ENCODE peak calls at places on chromosome 15, in four cellular contexts. S, G, P and N are unnamed samples. For H3K4me1, the result is how much of the 10 kb centered on the place peaks cover.

GRCh38 chr15:39511915-39512260 is 69.0 kb upstream of the THBS1 start:
- DNase-seq in S (no peak), G (no peak), P (no peak), N (no peak)

GRCh38 chr15:42270551-42270950 is 2.5 kb upstream of the GANC start:
- DNase-seq in S (no peak), G (no peak), P (no peak), N (no peak)

GRCh38 chr15:64807751-64808222 is 17.7 kb downstream of the PIF1 start:
- DNase-seq in S (peak), G (no peak), P (no peak), N (peak)

GRCh38 chr15:48358229-48358641 is 27.0 kb downstream of the DUT start:
- DNase-seq in S (no peak), G (peak), P (no peak), N (peak)

GRCh38 chr15:87269566-87269965 is 987.0 kb downstream of the NTRK3 start:
- DNase-seq in S (no peak), G (no peak), P (no peak), N (no peak)

GRCh38 chr15:48190932-48191573 is 412 bp upstream of the CTXN2 start:
- DNase-seq in S (peak), G (peak), P (peak), N (peak)

GRCh38 chr15:96268421-96269204 is 61.9 kb upstream of the NR2F2 start:
- DNase-seq in S (no peak), G (no peak), P (no peak), N (peak)

GRCh38 chr15:98966036-98966787 is 41.4 kb downstream of the PGPEP1L start:
- DNase-seq in S (no peak), G (no peak), P (no peak), N (no peak)

GRCh38 chr15:57861039-57861638 is 154.6 kb downstream of the POLR2M start:
- DNase-seq in S (no peak), G (peak), P (peak), N (peak)

GRCh38 chr15:63523306-63523990 is 19.1 kb downstream of the USP3 start:
- DNase-seq in S (no peak), G (no peak), P (no peak), N (no peak)
- H3K4me1 ChIP-seq in S (under half), G (half or more), P (under half), N (under half)

DNA sequence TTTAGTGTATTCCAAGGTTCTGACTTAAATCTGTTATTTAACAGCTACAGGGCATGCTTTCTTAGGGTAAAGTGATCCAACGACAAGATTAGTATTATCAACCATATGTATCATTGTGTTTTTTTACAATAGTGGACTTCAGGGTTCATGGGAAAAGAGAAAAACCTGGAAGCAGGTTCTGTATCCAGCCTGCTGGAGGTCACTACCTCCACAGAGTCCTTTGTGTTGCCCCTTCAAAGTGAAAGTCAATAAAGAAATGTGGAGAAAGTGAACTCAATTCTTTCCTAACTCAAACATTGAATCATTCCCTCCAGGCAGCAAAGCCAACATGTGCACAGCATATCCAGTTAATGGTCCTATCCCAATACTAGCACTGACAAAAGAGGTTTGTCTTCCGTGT is 45.4 kb downstream of the FGF7 start:
- DNase-seq in S (no peak), G (no peak), P (peak), N (no peak)
- H2AFZ ChIP-seq in S (no peak), G (no peak), P (no peak), N (peak)

GRCh38 chr15:85543741-85544155 is 163.3 kb downstream of the AKAP13 start:
- DNase-seq in S (peak), G (no peak), P (peak), N (peak)
- TF ChIP-seq CTCF in S (peak), G (no peak), P (no peak), N (peak)

DNA sequence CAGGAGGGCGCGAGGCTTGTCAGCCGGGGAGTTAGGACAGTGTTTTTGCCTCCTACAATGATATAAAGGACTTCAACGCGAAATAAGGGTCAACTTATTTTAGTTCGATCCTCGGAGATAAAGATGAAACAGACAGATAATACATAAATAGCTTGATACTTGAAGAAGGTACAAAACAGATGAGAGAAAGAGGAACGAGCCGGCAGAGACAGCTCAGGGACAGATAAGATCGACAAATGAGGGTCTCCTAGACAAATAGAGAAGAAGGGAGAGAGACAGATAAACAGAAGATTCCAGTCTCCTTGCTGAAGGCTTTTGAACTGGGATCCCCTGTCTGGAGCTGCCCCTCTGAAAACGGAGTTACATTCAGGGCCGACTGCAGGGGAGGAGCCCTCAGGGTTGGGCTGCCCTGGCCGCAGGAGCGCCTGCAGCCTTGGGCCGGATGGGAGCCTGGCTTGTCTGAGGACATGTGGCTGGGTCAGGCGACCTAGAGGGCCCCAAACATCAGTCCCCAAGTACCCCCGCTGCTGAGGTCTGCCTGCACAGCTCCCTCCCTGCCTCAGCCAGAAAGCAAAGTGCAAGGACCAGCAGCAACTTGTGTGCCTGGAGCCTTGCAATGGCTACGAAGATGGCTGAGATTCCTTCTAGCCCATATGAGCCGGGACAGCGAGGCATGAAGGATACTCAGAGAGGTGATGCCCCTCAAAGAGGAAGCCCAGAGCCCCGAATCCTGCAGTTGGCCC is 981 bp upstream of the SKOR1 start:
- DNase-seq in S (no peak), G (no peak), P (no peak), N (peak)
- H3K4me1 ChIP-seq in S (under half), G (under half), P (under half), N (half or more)

GRCh38 chr15:45587861-45588170 is 637 bp downstream of the BLOC1S6 start:
- DNase-seq in S (no peak), G (no peak), P (no peak), N (no peak)
- H2AFZ ChIP-seq in S (no peak), G (peak), P (peak), N (peak)

GRCh38 chr15:70064441-70064840 is 33.3 kb downstream of the TLE3 start:
- DNase-seq in S (no peak), G (no peak), P (no peak), N (no peak)
- TF ChIP-seq CTCF in S (no peak), G (no peak), P (no peak), N (peak)